ENCODE peak calls at places on chromosomes 5 and 9, in six cellular contexts. F is Peyer's patch, G is stomach, Q is esophagus muscularis mucosa, B is right lobe of liver, U is tibial nerve. R is an unnamed sample.
A peak's percentile ranks its signal among the peaks of the same experiment; 100 is the strongest.

GRCh38 chr9:108033976-108034964 is 544.7 kb upstream of the KLF4 start:
- DNase-seq in F (no peak), G (no peak), Q (peak; percentile 92), B (no peak), U (no peak), R (no peak)

GRCh38 chr5:4647056-4647455 is 493.1 kb upstream of the ADAMTS16 start:
- DNase-seq in F (no peak), G (no peak), Q (no peak), B (no peak), U (no peak), R (no peak)

GRCh38 chr5:13632676-13633075 is 311.8 kb downstream of the DNAH5 start:
- DNase-seq in F (no peak), G (no peak), Q (no peak), B (no peak), U (no peak), R (no peak)

GRCh38 chr5:157520911-157521703 is 54.5 kb downstream of the ADAM19 start:
- DNase-seq in F (peak; percentile 37), G (no peak), Q (no peak), B (no peak), U (no peak), R (peak; percentile 44)

GRCh38 chr5:119329701-119330100 is 26.1 kb upstream of the TNFAIP8 start:
- DNase-seq in F (no peak), G (no peak), Q (no peak), B (no peak), U (no peak), R (no peak)

GRCh38 chr9:22079873-22080341 is 70.8 kb upstream of the CDKN2B start:
- DNase-seq in F (peak; percentile 51), G (no peak), Q (no peak), B (peak; percentile 54), U (peak; percentile 45), R (no peak)

GRCh38 chr9:79809931-79810330 is 238.2 kb downstream of the TLE4 start:
- DNase-seq in F (no peak), G (no peak), Q (no peak), B (no peak), U (no peak), R (no peak)

GRCh38 chr5:42514759-42515158 is 91.5 kb downstream of the GHR start:
- DNase-seq in F (no peak), G (no peak), Q (no peak), B (no peak), U (no peak), R (no peak)

GRCh38 chr9:83441390-83441789 is 96.8 kb downstream of the FRMD3 start:
- DNase-seq in F (no peak), G (peak; percentile 68), Q (no peak), B (no peak), U (no peak), R (no peak)

GRCh38 chr9:87810691-87811178 is 71.9 kb upstream of the SPATA31E1 start:
- DNase-seq in F (no peak), G (no peak), Q (no peak), B (no peak), U (no peak), R (no peak)

GRCh38 chr9:127865645-127866464 is 11.4 kb upstream of the ENG start:
- DNase-seq in F (no peak), G (no peak), Q (no peak), B (no peak), U (no peak), R (no peak)

DNA sequence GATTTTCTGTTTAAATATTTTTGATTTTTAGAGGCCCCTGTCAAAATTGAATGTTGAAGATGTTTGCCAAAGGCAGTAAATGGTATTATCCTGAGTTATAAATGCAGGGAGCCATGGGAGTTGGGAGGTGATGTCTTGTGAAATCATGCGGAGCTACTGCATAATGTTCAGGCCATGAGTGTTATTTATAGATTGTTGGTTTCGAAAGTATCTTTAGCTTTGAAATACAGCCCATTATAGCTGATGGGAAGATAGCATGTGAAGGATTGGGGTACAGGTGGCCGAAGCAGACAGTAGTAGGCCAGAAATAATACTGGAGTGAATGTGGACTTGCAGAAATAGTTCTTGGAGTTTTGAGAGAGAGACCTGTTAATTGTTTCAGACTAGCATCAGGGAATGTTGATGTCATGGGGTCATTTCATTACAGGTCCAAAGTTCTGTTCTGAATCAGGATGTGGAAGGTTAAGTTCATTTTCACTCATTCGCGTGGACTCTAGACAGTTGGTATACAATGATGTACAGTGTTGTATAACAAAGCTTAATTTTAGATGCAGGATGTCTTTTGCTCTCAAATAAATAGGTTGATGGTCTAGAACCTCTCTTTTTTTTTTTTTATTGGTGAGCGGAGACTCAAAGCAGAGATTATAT is 3.8 kb downstream of the ATP6V1G1 start:
- DNase-seq in F (no peak), G (no peak), Q (no peak), B (no peak), U (no peak), R (no peak)
- H3K27ac ChIP-seq in F (peak overlapping the region; percentile 93), G (peak overlapping the region; percentile 69), Q (peak overlapping the region; percentile 36), B (peak overlapping the region; percentile 61), U (peak overlapping the region; percentile 29), R (peak overlapping the region; percentile 44)

GRCh38 chr9:69107801-69108200 is 66.3 kb upstream of the TJP2 start:
- DNase-seq in F (no peak), G (no peak), Q (no peak), B (no peak), U (no peak), R (no peak)

GRCh38 chr9:69109152-69109551 is 64.9 kb upstream of the TJP2 start:
- DNase-seq in F (no peak), G (no peak), Q (no peak), B (no peak), U (no peak), R (no peak)

GRCh38 chr9:69104830-69105527 is 69.1 kb upstream of the TJP2 start:
- DNase-seq in F (peak; percentile 91), G (peak; percentile 85), Q (no peak), B (peak; percentile 90), U (no peak), R (peak; percentile 90)
- TF ChIP-seq POLR2A in F (peak; percentile 23), G (no peak), Q (no peak), B (no peak), U (no peak), R (no peak)

GRCh38 chr5:153515269-153515668 is 24.8 kb downstream of the GRIA1 start:
- DNase-seq in F (no peak), G (no peak), Q (peak; percentile 7), B (no peak), U (no peak), R (no peak)
- H3K27ac ChIP-seq in F (no peak overlapping the region), G (no peak overlapping the region), Q (no peak overlapping the region), B (no peak overlapping the region), U (no peak overlapping the region), R (no peak overlapping the region)

GRCh38 chr9:106575903-106576755 is 286.8 kb upstream of the ZNF462 start:
- DNase-seq in F (no peak), G (no peak), Q (no peak), B (no peak), U (no peak), R (no peak)
- TF ChIP-seq POLR2A in F (no peak), G (no peak), Q (no peak), B (no peak), U (no peak), R (no peak)

GRCh38 chr5:138873096-138873885 is 1.8 kb downstream of the LRRTM2 start:
- DNase-seq in F (no peak), G (no peak), Q (no peak), B (no peak), U (no peak), R (no peak)
- H3K27ac ChIP-seq in F (no peak overlapping the region), G (no peak overlapping the region), Q (no peak overlapping the region), B (no peak overlapping the region), U (peak overlapping the region; percentile 54), R (no peak overlapping the region)

GRCh38 chr5:168614661-168615060 is 35.5 kb upstream of the PANK3 start:
- DNase-seq in F (no peak), G (no peak), Q (no peak), B (no peak), U (no peak), R (no peak)
- TF ChIP-seq POLR2A in F (no peak), G (no peak), Q (no peak), B (no peak), U (no peak), R (no peak)

GRCh38 chr9:114613919-114614318 is 2.8 kb downstream of the TMEM268 start:
- DNase-seq in F (no peak), G (no peak), Q (no peak), B (no peak), U (no peak), R (no peak)

GRCh38 chr9:114614373-114614772 is 3.3 kb downstream of the TMEM268 start:
- DNase-seq in F (no peak), G (no peak), Q (no peak), B (no peak), U (no peak), R (no peak)

GRCh38 chr9:114612272-114612923 is 1.3 kb downstream of the TMEM268 start:
- DNase-seq in F (no peak), G (no peak), Q (no peak), B (no peak), U (no peak), R (no peak)

GRCh38 chr9:114613087-114613486 is 2.0 kb downstream of the TMEM268 start:
- DNase-seq in F (no peak), G (no peak), Q (no peak), B (no peak), U (no peak), R (no peak)

DNA sequence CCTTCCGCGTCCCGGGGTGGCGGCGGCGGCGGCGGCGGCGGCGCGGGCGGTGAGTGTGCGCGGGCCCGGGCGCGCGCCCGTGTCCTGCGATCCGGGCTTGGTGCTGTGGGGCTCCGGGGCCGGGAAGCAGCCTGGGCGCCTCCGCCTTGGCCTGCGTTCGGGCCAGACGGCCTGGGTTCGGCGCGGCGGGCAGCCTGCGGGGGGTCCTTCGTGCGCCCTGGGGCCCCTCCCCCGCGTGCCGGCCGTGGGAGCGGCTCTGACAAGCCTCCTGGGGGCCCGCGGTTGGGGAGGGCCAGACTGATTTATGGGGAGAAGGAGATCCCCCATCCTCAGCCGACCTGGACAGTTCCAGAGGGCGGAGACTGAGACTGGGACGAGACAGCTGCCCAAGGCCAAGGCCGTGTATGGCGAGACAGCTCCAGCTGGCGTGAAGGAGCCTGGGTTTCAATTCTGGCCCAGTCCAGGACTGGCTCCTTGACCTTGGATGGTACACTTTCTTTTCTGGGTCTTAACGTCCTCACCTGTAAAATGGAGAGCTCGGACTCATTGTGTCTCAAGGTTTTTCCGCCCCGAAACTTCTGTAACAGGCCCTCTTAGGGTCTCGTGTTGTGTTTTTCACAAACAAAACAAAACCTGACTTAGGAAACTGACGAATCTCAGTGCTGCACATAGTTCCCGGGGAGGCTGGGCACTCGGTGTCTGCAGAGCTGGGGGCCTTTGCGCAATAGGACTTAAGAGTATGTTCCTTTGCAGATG is 603 bp downstream of the TMEM268 start:
- DNase-seq in F (peak; percentile 72), G (peak; percentile 55), Q (no peak), B (peak; percentile 65), U (peak; percentile 25), R (peak; percentile 65)
- H3K27ac ChIP-seq in F (peak overlapping the region; percentile 94), G (peak overlapping the region; percentile 94), Q (peak overlapping the region; percentile 94), B (peak overlapping the region; percentile 66), U (peak overlapping the region; percentile 91), R (peak overlapping the region; percentile 92)

GRCh38 chr5:163222982-163223381 is 214.4 kb upstream of the CCNG1 start:
- DNase-seq in F (no peak), G (no peak), Q (no peak), B (no peak), U (no peak), R (no peak)

GRCh38 chr5:163221581-163221980 is 215.8 kb upstream of the CCNG1 start:
- DNase-seq in F (no peak), G (no peak), Q (no peak), B (no peak), U (no peak), R (no peak)
- TF ChIP-seq POLR2A in F (no peak), G (no peak), Q (no peak), B (no peak), U (no peak), R (no peak)

R was measured in transverse colon.